ENCODE peak calls at places on chromosome 4, in four cellular contexts. One of them, this sample, is unnamed.

GRCh38 chr4:55345054-55345453 is 988 bp upstream of the SRD5A3 start:
- DNase-seq in natural killer cell treated with Interleukin-12 subunit alpha and Interleukin-12 subunit beta and Interleukin-15 and Interleukin-18, amount 100 ng/mL, for 72 hours: no peak
- DNase-seq in GM12864: no peak
- DNase-seq in HS-5: no peak
- DNase-seq in this sample: no peak

GRCh38 chr4:42420120-42420519 is 22.8 kb downstream of the SHISA3 start:
- DNase-seq in natural killer cell treated with Interleukin-12 subunit alpha and Interleukin-12 subunit beta and Interleukin-15 and Interleukin-18, amount 100 ng/mL, for 72 hours: no peak
- DNase-seq in GM12864: no peak
- DNase-seq in HS-5: no peak
- DNase-seq in this sample: no peak

GRCh38 chr4:39823193-39823592 is 125.3 kb downstream of the UBE2K start:
- DNase-seq in GM12864: no peak
- DNase-seq in natural killer cell treated with Interleukin-12 subunit alpha and Interleukin-12 subunit beta and Interleukin-15 and Interleukin-18, amount 100 ng/mL, for 72 hours: no peak
- DNase-seq in HS-5: no peak
- DNase-seq in this sample: no peak

GRCh38 chr4:150176559-150176958 is 98.3 kb downstream of the DCLK2 start:
- DNase-seq in natural killer cell treated with Interleukin-12 subunit alpha and Interleukin-12 subunit beta and Interleukin-15 and Interleukin-18, amount 100 ng/mL, for 72 hours: no peak
- DNase-seq in HS-5: peak; percentile 30
- DNase-seq in GM12864: no peak
- DNase-seq in this sample: peak; percentile 60

GRCh38 chr4:48340276-48340904 is 939 bp upstream of the SLAIN2 start:
- DNase-seq in HS-5: no peak
- DNase-seq in GM12864: no peak
- DNase-seq in natural killer cell treated with Interleukin-12 subunit alpha and Interleukin-12 subunit beta and Interleukin-15 and Interleukin-18, amount 100 ng/mL, for 72 hours: no peak
- DNase-seq in this sample: peak; percentile 78

GRCh38 chr4:6668391-6668790 is 25.3 kb upstream of the S100P start:
- DNase-seq in GM12864: no peak
- DNase-seq in HS-5: no peak
- DNase-seq in natural killer cell treated with Interleukin-12 subunit alpha and Interleukin-12 subunit beta and Interleukin-15 and Interleukin-18, amount 100 ng/mL, for 72 hours: no peak
- DNase-seq in this sample: peak; percentile 28

GRCh38 chr4:87896020-87896621 is 63.4 kb downstream of the MEPE start:
- DNase-seq in HS-5: peak; percentile 63
- DNase-seq in GM12864: no peak
- DNase-seq in natural killer cell treated with Interleukin-12 subunit alpha and Interleukin-12 subunit beta and Interleukin-15 and Interleukin-18, amount 100 ng/mL, for 72 hours: peak; percentile 72
- DNase-seq in this sample: peak; percentile 87

GRCh38 chr4:3702084-3702521 is 64.1 kb upstream of the ADRA2C start:
- DNase-seq in GM12864: no peak
- DNase-seq in HS-5: no peak
- DNase-seq in natural killer cell treated with Interleukin-12 subunit alpha and Interleukin-12 subunit beta and Interleukin-15 and Interleukin-18, amount 100 ng/mL, for 72 hours: no peak
- DNase-seq in this sample: no peak

GRCh38 chr4:39029752-39030694 is 2.2 kb downstream of the TMEM156 start:
- DNase-seq in GM12864: no peak
- DNase-seq in natural killer cell treated with Interleukin-12 subunit alpha and Interleukin-12 subunit beta and Interleukin-15 and Interleukin-18, amount 100 ng/mL, for 72 hours: no peak
- DNase-seq in HS-5: no peak
- DNase-seq in this sample: no peak

GRCh38 chr4:165476214-165477098 is 97.6 kb downstream of the CPE start:
- DNase-seq in HS-5: no peak
- DNase-seq in natural killer cell treated with Interleukin-12 subunit alpha and Interleukin-12 subunit beta and Interleukin-15 and Interleukin-18, amount 100 ng/mL, for 72 hours: no peak
- DNase-seq in GM12864: no peak
- DNase-seq in this sample: peak; percentile 83

GRCh38 chr4:86991998-86992397 is 57.2 kb downstream of the AFF1 start:
- DNase-seq in HS-5: no peak
- DNase-seq in GM12864: no peak
- DNase-seq in natural killer cell treated with Interleukin-12 subunit alpha and Interleukin-12 subunit beta and Interleukin-15 and Interleukin-18, amount 100 ng/mL, for 72 hours: no peak
- DNase-seq in this sample: no peak

GRCh38 chr4:16197842-16198241 is 28.4 kb downstream of the TAPT1 start:
- DNase-seq in GM12864: no peak
- DNase-seq in natural killer cell treated with Interleukin-12 subunit alpha and Interleukin-12 subunit beta and Interleukin-15 and Interleukin-18, amount 100 ng/mL, for 72 hours: no peak
- DNase-seq in HS-5: no peak
- DNase-seq in this sample: no peak

GRCh38 chr4:1717129-1718094 is 3.7 kb downstream of the TMEM129 start:
- DNase-seq in GM12864: no peak
- DNase-seq in natural killer cell treated with Interleukin-12 subunit alpha and Interleukin-12 subunit beta and Interleukin-15 and Interleukin-18, amount 100 ng/mL, for 72 hours: no peak
- DNase-seq in HS-5: no peak
- DNase-seq in this sample: no peak

GRCh38 chr4:77578145-77578544 is 27.5 kb upstream of the CXCL13 start:
- DNase-seq in HS-5: no peak
- DNase-seq in natural killer cell treated with Interleukin-12 subunit alpha and Interleukin-12 subunit beta and Interleukin-15 and Interleukin-18, amount 100 ng/mL, for 72 hours: no peak
- DNase-seq in GM12864: no peak
- DNase-seq in this sample: no peak

GRCh38 chr4:62670509-62670908 is 1470.4 kb downstream of the ADGRL3 start:
- DNase-seq in GM12864: no peak
- DNase-seq in HS-5: peak; percentile 5
- DNase-seq in natural killer cell treated with Interleukin-12 subunit alpha and Interleukin-12 subunit beta and Interleukin-15 and Interleukin-18, amount 100 ng/mL, for 72 hours: no peak
- DNase-seq in this sample: no peak

GRCh38 chr4:184911310-184911709 is 85.5 kb upstream of the ACSL1 start:
- DNase-seq in natural killer cell treated with Interleukin-12 subunit alpha and Interleukin-12 subunit beta and Interleukin-15 and Interleukin-18, amount 100 ng/mL, for 72 hours: no peak
- DNase-seq in GM12864: no peak
- DNase-seq in HS-5: no peak
- DNase-seq in this sample: peak; percentile 89

GRCh38 chr4:184392321-184392720 is 82.0 kb downstream of the IRF2 start:
- DNase-seq in GM12864: no peak
- DNase-seq in HS-5: no peak
- DNase-seq in natural killer cell treated with Interleukin-12 subunit alpha and Interleukin-12 subunit beta and Interleukin-15 and Interleukin-18, amount 100 ng/mL, for 72 hours: no peak
- DNase-seq in this sample: no peak

GRCh38 chr4:111802191-111802590 is 343.1 kb upstream of the FAM241A start:
- DNase-seq in HS-5: no peak
- DNase-seq in GM12864: no peak
- DNase-seq in natural killer cell treated with Interleukin-12 subunit alpha and Interleukin-12 subunit beta and Interleukin-15 and Interleukin-18, amount 100 ng/mL, for 72 hours: no peak
- DNase-seq in this sample: peak; percentile 5

GRCh38 chr4:20249333-20249732 is 2.4 kb upstream of the SLIT2 start:
- DNase-seq in natural killer cell treated with Interleukin-12 subunit alpha and Interleukin-12 subunit beta and Interleukin-15 and Interleukin-18, amount 100 ng/mL, for 72 hours: no peak
- DNase-seq in GM12864: no peak
- DNase-seq in HS-5: no peak
- DNase-seq in this sample: peak; percentile 32

GRCh38 chr4:55336138-55337034 is 9.7 kb upstream of the SRD5A3 start:
- DNase-seq in GM12864: no peak
- DNase-seq in HS-5: no peak
- DNase-seq in natural killer cell treated with Interleukin-12 subunit alpha and Interleukin-12 subunit beta and Interleukin-15 and Interleukin-18, amount 100 ng/mL, for 72 hours: no peak
- DNase-seq in this sample: no peak

GRCh38 chr4:12729384-12729783 is 754.8 kb downstream of the RAB28 start:
- DNase-seq in GM12864: no peak
- DNase-seq in natural killer cell treated with Interleukin-12 subunit alpha and Interleukin-12 subunit beta and Interleukin-15 and Interleukin-18, amount 100 ng/mL, for 72 hours: no peak
- DNase-seq in HS-5: peak; percentile 1
- DNase-seq in this sample: no peak

GRCh38 chr4:182351485-182351884 is 108.3 kb downstream of the TENM3 start:
- DNase-seq in natural killer cell treated with Interleukin-12 subunit alpha and Interleukin-12 subunit beta and Interleukin-15 and Interleukin-18, amount 100 ng/mL, for 72 hours: no peak
- DNase-seq in GM12864: no peak
- DNase-seq in HS-5: no peak
- DNase-seq in this sample: no peak

GRCh38 chr4:98720871-98721480 is 62.6 kb upstream of the TSPAN5 start:
- DNase-seq in natural killer cell treated with Interleukin-12 subunit alpha and Interleukin-12 subunit beta and Interleukin-15 and Interleukin-18, amount 100 ng/mL, for 72 hours: no peak
- DNase-seq in HS-5: peak; percentile 25
- DNase-seq in GM12864: no peak
- DNase-seq in this sample: peak; percentile 67

GRCh38 chr4:54120517-54120916 is 20.6 kb downstream of the GSX2 start:
- DNase-seq in GM12864: no peak
- DNase-seq in HS-5: no peak
- DNase-seq in natural killer cell treated with Interleukin-12 subunit alpha and Interleukin-12 subunit beta and Interleukin-15 and Interleukin-18, amount 100 ng/mL, for 72 hours: no peak
- DNase-seq in this sample: no peak

GRCh38 chr4:184838249-184839074 is 12.7 kb upstream of the ACSL1 start:
- DNase-seq in GM12864: no peak
- DNase-seq in HS-5: peak; percentile 28
- DNase-seq in natural killer cell treated with Interleukin-12 subunit alpha and Interleukin-12 subunit beta and Interleukin-15 and Interleukin-18, amount 100 ng/mL, for 72 hours: no peak
- DNase-seq in this sample: no peak

GRCh38 chr4:66750273-66750672 is 795.0 kb downstream of the CENPC start:
- DNase-seq in GM12864: no peak
- DNase-seq in HS-5: no peak
- DNase-seq in natural killer cell treated with Interleukin-12 subunit alpha and Interleukin-12 subunit beta and Interleukin-15 and Interleukin-18, amount 100 ng/mL, for 72 hours: no peak
- DNase-seq in this sample: peak; percentile 44

GRCh38 chr4:1695913-1696312 is 11.8 kb upstream of the FAM53A start:
- DNase-seq in natural killer cell treated with Interleukin-12 subunit alpha and Interleukin-12 subunit beta and Interleukin-15 and Interleukin-18, amount 100 ng/mL, for 72 hours: no peak
- DNase-seq in GM12864: no peak
- DNase-seq in HS-5: no peak
- DNase-seq in this sample: no peak

GRCh38 chr4:38030023-38030422 is 69.8 kb downstream of the PTTG2 start:
- DNase-seq in natural killer cell treated with Interleukin-12 subunit alpha and Interleukin-12 subunit beta and Interleukin-15 and Interleukin-18, amount 100 ng/mL, for 72 hours: no peak
- DNase-seq in GM12864: no peak
- DNase-seq in HS-5: peak; percentile 36
- DNase-seq in this sample: peak; percentile 95